ENCODE peak calls at places on chromosomes 3 and 15, in ten cellular contexts. One of them, this sample, is unnamed.
A peak's percentile ranks its signal among the peaks of the same experiment; 100 is the strongest.

GRCh38 chr3:149247929-149248691 is 26.5 kb upstream of the CP start:
- DNase-seq in small intestine: no peak
- DNase-seq in SJCRH30: peak; percentile 24
- DNase-seq in NCI-H510A: no peak
- DNase-seq in mesothelial cell of epicardium: no peak
- DNase-seq in GM13977: peak; percentile 26
- DNase-seq in GM10248: no peak
- DNase-seq in endothelial cell: no peak
- DNase-seq in activated T-cell treated with anti-CD3 and anti-CD28 coated beads, Interleukin-2, amount 50 U/mL, for 4 hours: no peak
- DNase-seq in PC-9: no peak
- DNase-seq in this sample: no peak

GRCh38 chr3:12708584-12709192 is 44.8 kb upstream of the RAF1 start:
- DNase-seq in small intestine: no peak
- DNase-seq in SJCRH30: peak; percentile 43
- DNase-seq in NCI-H510A: no peak
- DNase-seq in mesothelial cell of epicardium: no peak
- DNase-seq in GM13977: no peak
- DNase-seq in GM10248: no peak
- DNase-seq in endothelial cell: no peak
- DNase-seq in activated T-cell treated with anti-CD3 and anti-CD28 coated beads, Interleukin-2, amount 50 U/mL, for 4 hours: no peak
- DNase-seq in PC-9: peak; percentile 56
- DNase-seq in this sample: peak; percentile 54

GRCh38 chr3:69941439-69942176 is 57.9 kb upstream of the SAMMSON start:
- DNase-seq in small intestine: no peak
- DNase-seq in SJCRH30: no peak
- DNase-seq in NCI-H510A: no peak
- DNase-seq in mesothelial cell of epicardium: no peak
- DNase-seq in GM13977: no peak
- DNase-seq in GM10248: no peak
- DNase-seq in endothelial cell: no peak
- DNase-seq in activated T-cell treated with anti-CD3 and anti-CD28 coated beads, Interleukin-2, amount 50 U/mL, for 4 hours: no peak
- DNase-seq in PC-9: no peak
- DNase-seq in this sample: no peak

GRCh38 chr15:56076651-56077050 is 83.2 kb upstream of the NEDD4 start:
- DNase-seq in small intestine: no peak
- DNase-seq in SJCRH30: no peak
- DNase-seq in NCI-H510A: no peak
- DNase-seq in mesothelial cell of epicardium: no peak
- DNase-seq in GM13977: no peak
- DNase-seq in GM10248: no peak
- DNase-seq in endothelial cell: no peak
- DNase-seq in activated T-cell treated with anti-CD3 and anti-CD28 coated beads, Interleukin-2, amount 50 U/mL, for 4 hours: no peak
- DNase-seq in PC-9: no peak
- DNase-seq in this sample: no peak

GRCh38 chr15:41656188-41656587 is 4.0 kb upstream of the MGA start:
- DNase-seq in small intestine: no peak
- DNase-seq in SJCRH30: no peak
- DNase-seq in NCI-H510A: no peak
- DNase-seq in mesothelial cell of epicardium: no peak
- DNase-seq in GM13977: no peak
- DNase-seq in GM10248: no peak
- DNase-seq in endothelial cell: no peak
- DNase-seq in activated T-cell treated with anti-CD3 and anti-CD28 coated beads, Interleukin-2, amount 50 U/mL, for 4 hours: no peak
- DNase-seq in PC-9: no peak
- DNase-seq in this sample: no peak

GRCh38 chr3:27326211-27326948 is 42.8 kb downstream of the NEK10 start:
- DNase-seq in small intestine: no peak
- DNase-seq in SJCRH30: peak; percentile 85
- DNase-seq in NCI-H510A: no peak
- DNase-seq in mesothelial cell of epicardium: no peak
- DNase-seq in GM13977: no peak
- DNase-seq in GM10248: no peak
- DNase-seq in endothelial cell: no peak
- DNase-seq in activated T-cell treated with anti-CD3 and anti-CD28 coated beads, Interleukin-2, amount 50 U/mL, for 4 hours: no peak
- DNase-seq in PC-9: no peak
- DNase-seq in this sample: no peak

GRCh38 chr15:56468271-56468912 is 3.5 kb upstream of the MNS1 start:
- DNase-seq in small intestine: peak; percentile 77
- DNase-seq in SJCRH30: no peak
- DNase-seq in NCI-H510A: no peak
- DNase-seq in mesothelial cell of epicardium: no peak
- DNase-seq in GM13977: peak; percentile 49
- DNase-seq in GM10248: peak; percentile 38
- DNase-seq in endothelial cell: no peak
- DNase-seq in activated T-cell treated with anti-CD3 and anti-CD28 coated beads, Interleukin-2, amount 50 U/mL, for 4 hours: no peak
- DNase-seq in PC-9: no peak
- DNase-seq in this sample: no peak

GRCh38 chr3:131397889-131398288 is 16.3 kb downstream of the NUDT16 start:
- DNase-seq in small intestine: no peak
- DNase-seq in SJCRH30: no peak
- DNase-seq in NCI-H510A: no peak
- DNase-seq in mesothelial cell of epicardium: no peak
- DNase-seq in GM13977: no peak
- DNase-seq in GM10248: no peak
- DNase-seq in endothelial cell: no peak
- DNase-seq in activated T-cell treated with anti-CD3 and anti-CD28 coated beads, Interleukin-2, amount 50 U/mL, for 4 hours: no peak
- DNase-seq in PC-9: no peak
- DNase-seq in this sample: no peak